ENCODE peak calls at places on chromosomes 6 and 20, in four cellular contexts. M is non-pigmented ciliary epithelial cell, X is ELF-1, H is D341Med. O is an unnamed sample.

GRCh38 chr20:43942661-43943285 is 28.1 kb downstream of the TOX2 start:
- DNase-seq in M (no peak), X (no peak), H (no peak), O (no peak)

GRCh38 chr20:52996726-52997125 is 24.6 kb downstream of the TSHZ2 start:
- DNase-seq in M (no peak), X (no peak), H (no peak), O (no peak)

GRCh38 chr6:134199848-134200606 is 117.9 kb downstream of the SGK1 start:
- DNase-seq in M (no peak), X (peak), H (no peak), O (no peak)

GRCh38 chr6:57021086-57021720 is 25.3 kb upstream of the KIAA1586 start:
- DNase-seq in M (no peak), X (no peak), H (peak), O (peak)

GRCh38 chr6:37209461-37210205 is 39.7 kb downstream of the PIM1 start:
- DNase-seq in M (no peak), X (no peak), H (no peak), O (no peak)

GRCh38 chr6:52591832-52592231 is 15.0 kb upstream of the TRAM2 start:
- DNase-seq in M (no peak), X (no peak), H (no peak), O (no peak)

GRCh38 chr6:137025786-137026730 is 18.7 kb downstream of the IL20RA start:
- DNase-seq in M (no peak), X (no peak), H (no peak), O (no peak)

GRCh38 chr6:146154197-146154596 is 125.3 kb downstream of the GRM1 start:
- DNase-seq in M (no peak), X (no peak), H (no peak), O (peak)

GRCh38 chr20:46308258-46309157 is at the start of gene CDH22:
- DNase-seq in M (no peak), X (peak), H (peak), O (peak)

GRCh38 chr6:19803331-19804330 is 33.5 kb upstream of the ID4 start:
- DNase-seq in M (no peak), X (peak), H (no peak), O (no peak)

GRCh38 chr20:18692453-18692852 is 104.6 kb downstream of the DTD1 start:
- DNase-seq in M (no peak), X (no peak), H (no peak), O (no peak)